ENCODE peak calls at places on chromosomes 16 and 17, in ten cellular contexts. Z is HepG2, L is transverse colon, K is body of pancreas, V is IMR-90, R is esophagus squamous epithelium, C is tibial nerve, O is vagina, G is stomach, E is GM12878. I is an unnamed sample. For H3K36me3, the result is how much of the 10 kb centered on the place peaks cover.

GRCh38 chr16:1458336-1458976 is 14.1 kb upstream of the CCDC154 start:
- DNase-seq in Z (no peak), L (no peak), K (no peak), V (peak), R (no peak), C (no peak), O (no peak), G (no peak), E (no peak), I (no peak)

GRCh38 chr17:77383613-77384608 is 243.1 kb downstream of the SEC14L1 start:
- DNase-seq in Z (no peak), L (no peak), K (peak), V (no peak), R (no peak), C (no peak), O (no peak), G (peak), E (no peak), I (peak)

GRCh38 chr16:66382966-66383299 is 16.4 kb downstream of the CDH5 start:
- DNase-seq in Z (peak), L (no peak), K (no peak), V (peak), R (no peak), C (no peak), O (no peak), G (no peak), E (no peak), I (no peak)

GRCh38 chr16:10833271-10833670 is 14.7 kb upstream of the TVP23A start:
- DNase-seq in Z (no peak), L (no peak), K (no peak), V (no peak), R (no peak), C (no peak), O (no peak), G (no peak), E (peak), I (no peak)

GRCh38 chr16:28984619-28985135 is at the start of gene LAT:
- DNase-seq in Z (no peak), L (peak), K (no peak), V (no peak), R (no peak), C (no peak), O (no peak), G (peak), E (no peak), I (no peak)

GRCh38 chr16:67404740-67405226 is 11.5 kb upstream of the TPPP3 start:
- DNase-seq in Z (no peak), L (peak), K (peak), V (no peak), R (no peak), C (no peak), O (no peak), G (peak), E (no peak), I (no peak)

GRCh38 chr17:142876-143784 is 5.8 kb downstream of the SCGB1C2 start:
- DNase-seq in Z (no peak), L (no peak), K (no peak), V (no peak), R (no peak), C (peak), O (no peak), G (no peak), E (no peak), I (peak)

GRCh38 chr17:57293077-57293476 is 36.8 kb downstream of the MSI2 start:
- DNase-seq in Z (peak), L (no peak), K (peak), V (no peak), R (no peak), C (no peak), O (no peak), G (no peak), E (no peak), I (no peak)

GRCh38 chr16:3234543-3235541 is at the start of gene ZNF200:
- DNase-seq in Z (peak), L (peak), K (peak), V (peak), R (peak), C (peak), O (no peak), G (peak), E (peak), I (peak)

GRCh38 chr17:1045456-1045855 is 48.5 kb downstream of the TIMM22 start:
- DNase-seq in Z (no peak), L (no peak), K (no peak), V (no peak), R (no peak), C (no peak), O (no peak), G (no peak), E (no peak), I (no peak)

GRCh38 chr17:9211133-9211765 is 189.9 kb downstream of the NTN1 start:
- DNase-seq in Z (no peak), L (no peak), K (no peak), V (no peak), R (no peak), C (no peak), O (no peak), G (no peak), E (no peak), I (no peak)

GRCh38 chr16:89047331-89048086 is 46.1 kb upstream of the ACSF3 start:
- DNase-seq in Z (no peak), L (no peak), K (no peak), V (no peak), R (no peak), C (no peak), O (no peak), G (no peak), E (no peak), I (no peak)

GRCh38 chr16:14181371-14182050 is 110.4 kb downstream of the MRTFB start:
- DNase-seq in Z (no peak), L (no peak), K (no peak), V (peak), R (no peak), C (no peak), O (no peak), G (no peak), E (no peak), I (no peak)

GRCh38 chr16:87678618-87679017 is 76.3 kb downstream of the JPH3 start:
- DNase-seq in Z (peak), L (no peak), K (no peak), V (no peak), R (no peak), C (no peak), O (no peak), G (no peak), E (no peak), I (no peak)

GRCh38 chr17:58120195-58120822 is 27.9 kb upstream of the OR4D1 start:
- DNase-seq in Z (peak), L (peak), K (peak), V (peak), R (no peak), C (peak), O (no peak), G (peak), E (no peak), I (peak)

GRCh38 chr16:2513405-2514332 is at the start of gene ATP6V0C:
- DNase-seq in Z (peak), L (peak), K (peak), V (peak), R (peak), C (peak), O (no peak), G (peak), E (peak), I (peak)

GRCh38 chr16:8647721-8648318 is 26.3 kb downstream of the METTL22 start:
- DNase-seq in Z (no peak), L (no peak), K (no peak), V (no peak), R (no peak), C (no peak), O (no peak), G (no peak), E (no peak), I (no peak)

GRCh38 chr16:1048442-1049112 is 24.0 kb upstream of the SSTR5 start:
- DNase-seq in Z (peak), L (peak), K (peak), V (peak), R (no peak), C (peak), O (no peak), G (peak), E (no peak), I (no peak)

GRCh38 chr17:41264599-41264998 is 579 bp upstream of the KRTAP9-6 start:
- DNase-seq in Z (no peak), L (no peak), K (no peak), V (no peak), R (no peak), C (no peak), O (no peak), G (no peak), E (no peak), I (no peak)

GRCh38 chr17:60468371-60468770 is 46.1 kb downstream of the CHCT1 start:
- DNase-seq in Z (no peak), L (no peak), K (no peak), V (peak), R (no peak), C (no peak), O (no peak), G (no peak), E (no peak), I (no peak)

GRCh38 chr16:12208341-12209035 is 232.0 kb downstream of the SNX29 start:
- DNase-seq in Z (no peak), L (no peak), K (no peak), V (no peak), R (no peak), C (no peak), O (no peak), G (no peak), E (no peak), I (no peak)

GRCh38 chr16:70634861-70635260 is 11.5 kb upstream of the IL34 start:
- DNase-seq in Z (no peak), L (no peak), K (no peak), V (peak), R (no peak), C (no peak), O (no peak), G (no peak), E (no peak), I (no peak)

GRCh38 chr16:64390102-64390501 is 731.8 kb downstream of the CDH11 start:
- DNase-seq in Z (no peak), L (no peak), K (no peak), V (no peak), R (no peak), C (no peak), O (no peak), G (no peak), E (no peak), I (no peak)

GRCh38 chr17:9116311-9116820 is 95.1 kb downstream of the NTN1 start:
- DNase-seq in Z (no peak), L (no peak), K (no peak), V (no peak), R (no peak), C (no peak), O (no peak), G (no peak), E (no peak), I (no peak)

GRCh38 chr17:76467809-76468633 is 618 bp downstream of the AANAT start:
- DNase-seq in Z (no peak), L (no peak), K (no peak), V (no peak), R (no peak), C (no peak), O (no peak), G (no peak), E (no peak), I (no peak)

GRCh38 chr16:4700997-4701743 is 7.8 kb downstream of the NUDT16L1 start:
- DNase-seq in Z (no peak), L (peak), K (no peak), V (no peak), R (no peak), C (no peak), O (no peak), G (peak), E (no peak), I (no peak)

DNA sequence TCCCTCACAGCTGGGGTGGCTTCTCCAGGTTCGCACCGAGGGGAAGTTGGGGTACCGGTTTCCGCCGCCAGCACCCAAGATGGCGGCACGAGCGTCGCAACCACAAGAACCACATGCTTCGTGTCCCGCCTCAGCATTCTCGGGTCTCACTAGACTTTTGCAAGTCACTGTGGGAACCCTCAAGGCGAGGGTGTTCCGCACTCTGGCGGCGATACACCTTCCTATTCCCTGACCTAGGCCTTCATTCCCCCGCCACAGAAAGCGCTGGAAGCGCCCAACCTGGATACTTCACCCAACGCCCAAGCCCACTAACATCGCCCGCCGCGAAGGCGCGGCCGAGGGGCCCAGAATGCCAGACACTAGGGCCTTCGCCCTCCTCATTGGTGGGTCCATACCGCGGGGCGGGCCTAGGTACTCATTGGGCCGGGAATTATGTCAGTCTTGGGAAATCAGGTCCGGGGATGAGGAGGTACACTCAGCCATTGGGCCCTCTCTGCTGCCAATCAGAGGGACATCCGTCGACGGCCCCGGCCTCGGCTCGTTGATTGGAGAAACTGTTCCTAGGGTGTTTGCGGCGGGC is 328 bp upstream of the NFE2L1 start:
- DNase-seq in Z (peak), L (peak), K (peak), V (peak), R (peak), C (peak), O (no peak), G (peak), E (peak), I (peak)
- TF ChIP-seq POLR2A in Z (peak), L (peak), K (peak), V (peak), R (peak), C (peak), O (peak), G (no peak), E (peak), I (peak)

GRCh38 chr17:44894642-44895041 is 4.6 kb downstream of the EFTUD2 start:
- DNase-seq in Z (no peak), L (no peak), K (no peak), V (no peak), R (no peak), C (no peak), O (no peak), G (no peak), E (no peak), I (no peak)
- H3K36me3 ChIP-seq in Z (under half), L (under half), K (under half), V (under half), R (under half), C (under half), O (under half), G (half or more), E (under half), I (under half)

DNA sequence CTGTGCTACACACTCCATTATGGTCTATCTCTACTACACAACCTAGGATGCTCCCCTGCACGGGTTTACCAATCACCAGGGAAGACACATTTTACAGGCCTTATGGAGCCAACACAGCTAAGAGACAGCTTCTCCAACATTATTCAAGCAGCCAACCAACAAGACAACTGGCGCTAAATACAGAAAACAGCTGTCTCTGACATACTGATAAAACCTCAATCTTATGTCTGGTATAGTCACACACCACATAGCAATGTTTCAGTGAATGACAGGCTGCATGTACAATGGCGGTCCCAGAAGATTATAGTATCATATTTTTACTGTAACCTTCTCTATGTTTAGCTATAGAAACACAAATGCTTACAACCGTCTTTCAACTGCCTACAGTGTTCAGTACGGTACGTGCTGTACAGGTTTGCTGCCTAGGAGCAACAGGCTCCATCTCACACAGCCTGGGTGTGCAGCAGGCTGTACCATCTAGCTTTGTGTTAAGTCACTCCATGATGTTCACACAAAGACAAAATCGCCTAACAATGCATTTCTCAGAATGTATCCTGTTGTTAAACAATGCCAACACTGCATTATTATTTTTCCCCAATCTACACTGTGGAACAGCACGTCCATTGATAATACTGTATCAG is 10.9 kb downstream of the USP22 start:
- DNase-seq in Z (no peak), L (no peak), K (no peak), V (no peak), R (no peak), C (no peak), O (no peak), G (no peak), E (no peak), I (no peak)
- TF ChIP-seq POLR2A in Z (no peak), L (no peak), K (no peak), V (no peak), R (no peak), C (no peak), O (no peak), G (no peak), E (peak), I (no peak)

DNA sequence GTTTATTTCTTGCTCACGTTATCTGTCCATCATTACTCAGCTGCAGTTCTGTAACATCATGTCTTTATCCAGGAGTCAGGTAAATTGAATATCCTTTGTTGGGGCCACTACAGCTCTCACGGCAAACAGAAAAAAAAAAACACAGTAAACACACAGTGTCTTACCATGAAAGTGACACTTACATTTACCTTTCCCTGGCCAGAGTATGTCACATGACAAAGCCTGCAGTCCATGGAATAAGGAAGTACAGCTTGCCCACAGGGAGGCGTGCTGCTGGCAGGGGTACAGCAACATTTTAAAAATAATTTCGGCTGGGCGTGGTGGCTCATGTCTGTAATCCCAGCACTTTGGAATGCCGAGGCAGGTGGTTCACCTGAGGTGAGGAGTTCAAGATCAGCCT is 85.7 kb upstream of the HS3ST4 start:
- DNase-seq in Z (no peak), L (no peak), K (no peak), V (no peak), R (no peak), C (no peak), O (no peak), G (no peak), E (no peak), I (no peak)
- H3K36me3 ChIP-seq in Z (under half), L (under half), K (under half), V (under half), R (under half), C (under half), O (under half), G (under half), E (under half), I (under half)

GRCh38 chr16:27310576-27311448 is 3.0 kb upstream of the IL4R start:
- DNase-seq in Z (no peak), L (no peak), K (no peak), V (no peak), R (no peak), C (no peak), O (no peak), G (no peak), E (no peak), I (no peak)

GRCh38 chr16:27313422-27314160 is at the start of gene IL4R:
- DNase-seq in Z (peak), L (peak), K (peak), V (peak), R (no peak), C (no peak), O (no peak), G (peak), E (no peak), I (peak)

GRCh38 chr16:27311897-27312303 is 1.9 kb upstream of the IL4R start:
- DNase-seq in Z (no peak), L (no peak), K (no peak), V (no peak), R (no peak), C (no peak), O (no peak), G (no peak), E (no peak), I (no peak)

GRCh38 chr16:27312580-27313421 is 973 bp upstream of the IL4R start:
- DNase-seq in Z (no peak), L (no peak), K (no peak), V (no peak), R (no peak), C (no peak), O (no peak), G (no peak), E (no peak), I (no peak)

DNA sequence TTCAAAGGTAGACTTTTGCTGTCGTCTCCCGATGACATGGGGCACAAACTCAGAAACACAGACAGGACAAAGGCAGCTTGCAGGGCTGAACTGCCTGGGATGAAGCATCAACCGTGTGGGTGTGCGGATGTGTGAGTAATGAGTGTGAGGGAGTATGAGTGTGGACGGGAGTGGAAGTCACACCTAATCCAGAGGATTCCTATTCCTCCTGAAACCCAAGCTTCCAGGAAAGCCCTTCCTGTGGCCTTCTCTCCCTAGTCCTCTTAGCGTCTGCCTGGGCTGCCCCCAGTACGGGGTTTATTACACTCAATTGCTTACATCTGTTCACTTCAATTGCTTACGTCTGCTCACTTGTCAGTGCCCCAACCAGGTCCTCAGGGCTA is 2.3 kb upstream of the IL4R start:
- DNase-seq in Z (no peak), L (no peak), K (no peak), V (peak), R (no peak), C (no peak), O (no peak), G (no peak), E (no peak), I (no peak)
- TF ChIP-seq POLR2A in Z (no peak), L (no peak), K (no peak), V (no peak), R (no peak), C (no peak), O (no peak), G (no peak), E (no peak), I (no peak)

DNA sequence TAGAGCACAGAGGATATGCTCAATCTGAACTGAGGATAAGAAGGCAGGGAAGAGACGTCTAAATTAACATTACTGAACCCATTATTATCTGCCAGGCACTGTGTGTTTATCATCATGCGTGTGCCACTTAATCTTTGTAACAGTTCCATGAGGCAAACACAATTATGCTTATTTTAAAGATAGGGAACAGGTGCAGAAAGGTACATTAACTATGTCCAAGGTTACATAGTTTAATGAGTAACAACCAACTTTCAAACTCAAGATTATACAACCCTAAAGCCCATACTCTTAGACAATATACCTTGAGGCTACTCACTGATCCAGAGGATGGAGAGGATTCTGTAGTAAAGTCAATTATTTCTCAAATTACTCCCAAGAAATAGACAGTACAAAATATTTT is 43.2 kb downstream of the STH start:
- DNase-seq in Z (no peak), L (no peak), K (no peak), V (no peak), R (no peak), C (no peak), O (no peak), G (no peak), E (no peak), I (no peak)
- H3K36me3 ChIP-seq in Z (under half), L (under half), K (under half), V (under half), R (under half), C (under half), O (under half), G (half or more), E (half or more), I (under half)